ENCODE peak calls at places on chromosomes 4 and X, in nine cellular contexts. V is astrocyte of the spinal cord, I is Panc1, S is brain microvascular endothelial cell, E is sigmoid colon, D is OCI-LY7, R is lower lobe of right lung, A is mucosa of descending colon, L is A673. O is an unnamed sample.

GRCh38 chr4:38189445-38189844 is 229.2 kb downstream of the PTTG2 start:
- DNase-seq in D (no peak), S (peak; percentile 91), R (no peak), V (peak; percentile 89), E (no peak), L (no peak), A (no peak), I (peak; percentile 77), O (peak; percentile 84)

GRCh38 chrX:48776818-48777439 is 9.5 kb upstream of the GATA1 start:
- DNase-seq in I (no peak), S (no peak), V (no peak), E (no peak), D (no peak), R (no peak), L (no peak), A (no peak), O (no peak)

GRCh38 chr4:140448162-140448561 is 20.7 kb upstream of the CLGN start:
- DNase-seq in S (no peak), A (no peak), E (no peak), I (no peak), V (no peak), R (no peak), D (no peak), L (no peak), O (no peak)

GRCh38 chr4:125355791-125356190 is 41.0 kb downstream of the FAT4 start:
- DNase-seq in I (no peak), E (no peak), L (no peak), A (no peak), V (no peak), D (no peak), R (no peak), S (no peak), O (no peak)

GRCh38 chr4:136740326-136740725 is 792.0 kb downstream of the PCDH18 start:
- DNase-seq in L (no peak), E (no peak), A (no peak), S (no peak), V (no peak), I (no peak), R (no peak), D (no peak), O (no peak)

GRCh38 chrX:2595258-2595657 is 94.5 kb upstream of the DHRSX start:
- DNase-seq in R (no peak), L (no peak), V (peak; percentile 49), E (no peak), I (no peak), D (no peak), S (no peak), A (no peak), O (peak; percentile 74)

GRCh38 chrX:103212749-103213457 is 2.0 kb upstream of the BEX4 start:
- DNase-seq in V (no peak), L (no peak), S (no peak), I (no peak), E (no peak), D (no peak), R (no peak), A (peak; percentile 16), O (no peak)

GRCh38 chr4:25425361-25425760 is 48.3 kb downstream of the ANAPC4 start:
- DNase-seq in V (no peak), E (no peak), I (no peak), S (no peak), R (no peak), L (no peak), D (no peak), A (no peak), O (no peak)

GRCh38 chrX:146863566-146863965 is 49.0 kb upstream of the CXorf51A start:
- DNase-seq in E (no peak), I (no peak), V (peak; percentile 38), D (peak; percentile 37), R (no peak), A (no peak), S (peak; percentile 1), L (no peak), O (no peak)

GRCh38 chr4:158461336-158461735 is 60.3 kb upstream of the RXFP1 start:
- DNase-seq in A (no peak), V (no peak), L (no peak), R (no peak), I (no peak), D (no peak), S (no peak), E (no peak), O (peak; percentile 85)

GRCh38 chrX:142238536-142238935 is 33.4 kb upstream of the MAGEC2 start:
- DNase-seq in R (no peak), V (no peak), L (no peak), I (no peak), D (no peak), A (no peak), S (no peak), E (no peak), O (no peak)

GRCh38 chr4:176735300-176735699 is 57.4 kb downstream of the VEGFC start:
- DNase-seq in L (no peak), V (peak; percentile 68), E (no peak), R (no peak), D (no peak), S (peak; percentile 41), I (no peak), A (no peak), O (peak; percentile 20)

GRCh38 chr4:123415977-123416376 is 19.4 kb downstream of the SPRY1 start:
- DNase-seq in S (peak; percentile 48), I (no peak), R (no peak), D (no peak), L (no peak), E (no peak), V (peak; percentile 58), A (no peak), O (peak; percentile 54)

GRCh38 chrX:48540015-48540350 is 469 bp downstream of the TBC1D25 start:
- DNase-seq in V (peak; percentile 36), D (no peak), I (no peak), E (no peak), R (no peak), S (peak; percentile 12), A (peak; percentile 62), L (peak; percentile 57), O (peak; percentile 65)

GRCh38 chrX:120727911-120728310 is 98.1 kb upstream of the C1GALT1C1 start:
- DNase-seq in D (no peak), L (no peak), V (no peak), R (no peak), E (no peak), I (no peak), A (no peak), S (no peak), O (no peak)

GRCh38 chrX:120736989-120737388 is 107.1 kb upstream of the C1GALT1C1 start:
- DNase-seq in A (no peak), V (peak; percentile 33), E (no peak), R (no peak), D (no peak), S (peak; percentile 27), I (no peak), L (no peak), O (peak; percentile 58)

GRCh38 chrX:120731386-120731785 is 101.5 kb upstream of the C1GALT1C1 start:
- DNase-seq in I (no peak), S (no peak), A (no peak), D (no peak), V (peak; percentile 28), E (no peak), R (no peak), L (no peak), O (no peak)

GRCh38 chrX:120732461-120732860 is 102.6 kb upstream of the C1GALT1C1 start:
- DNase-seq in D (no peak), E (no peak), R (no peak), A (no peak), S (no peak), L (no peak), V (no peak), I (no peak), O (no peak)

GRCh38 chrX:120732879-120733278 is 103.0 kb upstream of the C1GALT1C1 start:
- DNase-seq in D (no peak), E (no peak), S (no peak), L (no peak), A (no peak), R (peak; percentile 15), V (no peak), I (no peak), O (no peak)
- H3K4me3 ChIP-seq in D (no peak overlapping the region), E (no peak overlapping the region), S (no peak overlapping the region), L (no peak overlapping the region), A (no peak overlapping the region), R (no peak overlapping the region), V (no peak overlapping the region), I (no peak overlapping the region), O (no peak overlapping the region)

GRCh38 chr4:71113294-71113693 is 119.8 kb downstream of the DCK start:
- DNase-seq in S (no peak), D (peak; percentile 8), I (no peak), L (no peak), E (no peak), V (no peak), R (no peak), A (peak; percentile 73), O (peak; percentile 25)
- TF ChIP-seq CTCF in S (peak; percentile 51), D (peak; percentile 65), I (peak; percentile 31), L (peak; percentile 23), E (no peak), V (peak; percentile 6), R (no peak), A (no peak), O (peak; percentile 28)

DNA sequence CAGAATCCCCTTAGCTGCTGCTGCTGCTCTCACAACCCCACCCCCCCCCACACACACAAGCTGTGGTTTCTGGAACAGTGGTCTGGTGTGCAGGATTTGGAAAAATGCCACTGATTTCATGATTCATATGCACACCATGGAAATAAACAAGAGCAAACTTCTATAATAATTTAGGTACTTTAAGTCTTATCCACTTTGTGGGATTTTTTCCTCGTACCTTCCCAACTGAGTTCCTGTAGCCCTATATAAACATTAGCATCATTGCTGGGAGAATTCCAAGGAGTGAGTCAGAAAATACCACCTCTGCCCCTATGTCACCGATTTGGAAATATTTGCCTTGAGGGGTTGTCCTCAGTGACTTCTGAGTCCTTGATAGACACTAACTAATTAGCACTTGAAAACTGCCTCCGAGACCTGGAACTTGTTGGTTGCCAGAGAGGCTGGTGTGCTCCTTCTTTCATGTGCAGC is 61.6 kb downstream of the CPE start:
- DNase-seq in L (peak; percentile 50), A (no peak), V (peak; percentile 93), D (no peak), E (no peak), I (no peak), S (peak; percentile 75), R (no peak), O (peak; percentile 86)
- H3K4me3 ChIP-seq in L (no peak overlapping the region), A (no peak overlapping the region), V (no peak overlapping the region), D (no peak overlapping the region), E (no peak overlapping the region), I (no peak overlapping the region), S (no peak overlapping the region), R (no peak overlapping the region), O (no peak overlapping the region)

DNA sequence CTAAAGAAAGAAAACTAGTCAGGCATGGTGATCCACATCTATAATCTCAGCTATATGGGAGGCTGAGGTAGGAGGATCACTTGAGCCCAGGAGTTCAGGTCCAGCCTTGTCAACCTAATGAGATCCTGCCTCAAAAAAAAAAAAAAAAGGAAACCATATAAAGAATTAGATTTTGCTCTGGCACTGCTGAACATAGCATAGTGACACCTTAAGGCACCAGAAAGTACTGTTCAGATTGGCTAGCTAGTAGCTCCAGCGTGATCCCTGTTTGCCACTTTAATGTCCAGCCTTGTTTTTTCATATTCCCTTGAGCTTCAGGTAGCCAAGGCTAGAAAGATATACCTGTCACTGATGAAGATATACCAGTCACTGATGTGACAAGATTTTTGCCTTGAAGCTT is 34.1 kb downstream of the EXOC1 start:
- DNase-seq in I (no peak), E (no peak), V (no peak), A (no peak), S (no peak), L (no peak), D (peak; percentile 8), R (no peak), O (no peak)
- TF ChIP-seq CTCF in I (peak; percentile 21), E (no peak), V (peak; percentile 11), A (no peak), S (peak; percentile 25), L (peak; percentile 10), D (peak; percentile 39), R (no peak), O (peak; percentile 7)

GRCh38 chrX:41119803-41120202 is 34.6 kb downstream of the USP9X start:
- DNase-seq in D (no peak), L (no peak), V (no peak), E (no peak), I (no peak), S (no peak), R (no peak), A (no peak), O (no peak)
- H3K4me3 ChIP-seq in D (no peak overlapping the region), L (no peak overlapping the region), V (no peak overlapping the region), E (no peak overlapping the region), I (no peak overlapping the region), S (no peak overlapping the region), R (no peak overlapping the region), A (no peak overlapping the region), O (no peak overlapping the region)

O was measured in epithelial cell of esophagus.